ENCODE peak calls at places on chromosomes 1 and 21, in ten cellular contexts. One of them, this sample, is unnamed.
A peak's percentile ranks its signal among the peaks of the same experiment; 100 is the strongest.

GRCh38 chr1:172154571-172154970 is 265.9 kb upstream of the C1orf105 start:
- ATAC-seq in left cardiac atrium: peak; percentile 55
- ATAC-seq in left lung: peak; percentile 62
- ATAC-seq in CD8-positive, alpha-beta T cell: peak; percentile 48
- ATAC-seq in heart right ventricle: peak; percentile 61
- ATAC-seq in central memory CD8-positive, alpha-beta T cell: peak; percentile 40
- ATAC-seq in T-helper 17 cell: peak; percentile 55
- ATAC-seq in IMR-90: peak; percentile 96
- ATAC-seq in stimulated activated naive B cell treated with anti-CD40 and anti-IgM and Interleukin-4, amounts not matched to agents 10 μg/mL and 1 μg/mL and 100 μg/mL, for 72 hours: peak; percentile 94
- ATAC-seq in activated naive CD8-positive, alpha-beta T cell treated with anti-CD3 and anti-CD28 coated beads, Interleukin-2, amount 10 ng/mL, durations not matched to agents 7 days and 5 days: peak; percentile 88
- ATAC-seq in this sample: peak; percentile 80

GRCh38 chr1:219733511-219733910 is 120.6 kb upstream of the ZC3H11B start:
- ATAC-seq in CD8-positive, alpha-beta T cell: no peak
- ATAC-seq in heart right ventricle: no peak
- ATAC-seq in left cardiac atrium: no peak
- ATAC-seq in central memory CD8-positive, alpha-beta T cell: no peak
- ATAC-seq in left lung: no peak
- ATAC-seq in IMR-90: no peak
- ATAC-seq in T-helper 17 cell: no peak
- ATAC-seq in activated naive CD8-positive, alpha-beta T cell treated with anti-CD3 and anti-CD28 coated beads, Interleukin-2, amount 10 ng/mL, durations not matched to agents 7 days and 5 days: no peak
- ATAC-seq in stimulated activated naive B cell treated with anti-CD40 and anti-IgM and Interleukin-4, amounts not matched to agents 10 μg/mL and 1 μg/mL and 100 μg/mL, for 72 hours: no peak
- ATAC-seq in this sample: no peak

GRCh38 chr1:6935379-6936307 is 150.4 kb downstream of the CAMTA1 start:
- ATAC-seq in IMR-90: no peak
- ATAC-seq in activated naive CD8-positive, alpha-beta T cell treated with anti-CD3 and anti-CD28 coated beads, Interleukin-2, amount 10 ng/mL, durations not matched to agents 7 days and 5 days: no peak
- ATAC-seq in central memory CD8-positive, alpha-beta T cell: no peak
- ATAC-seq in T-helper 17 cell: no peak
- ATAC-seq in left cardiac atrium: peak; percentile 71
- ATAC-seq in heart right ventricle: peak; percentile 33
- ATAC-seq in stimulated activated naive B cell treated with anti-CD40 and anti-IgM and Interleukin-4, amounts not matched to agents 10 μg/mL and 1 μg/mL and 100 μg/mL, for 72 hours: no peak
- ATAC-seq in left lung: no peak
- ATAC-seq in CD8-positive, alpha-beta T cell: no peak
- ATAC-seq in this sample: no peak

GRCh38 chr1:100799954-100800612 is 80.5 kb downstream of the VCAM1 start:
- ATAC-seq in central memory CD8-positive, alpha-beta T cell: no peak
- ATAC-seq in left cardiac atrium: no peak
- ATAC-seq in IMR-90: peak; percentile 89
- ATAC-seq in activated naive CD8-positive, alpha-beta T cell treated with anti-CD3 and anti-CD28 coated beads, Interleukin-2, amount 10 ng/mL, durations not matched to agents 7 days and 5 days: no peak
- ATAC-seq in stimulated activated naive B cell treated with anti-CD40 and anti-IgM and Interleukin-4, amounts not matched to agents 10 μg/mL and 1 μg/mL and 100 μg/mL, for 72 hours: no peak
- ATAC-seq in CD8-positive, alpha-beta T cell: no peak
- ATAC-seq in left lung: peak; percentile 19
- ATAC-seq in T-helper 17 cell: no peak
- ATAC-seq in heart right ventricle: no peak
- ATAC-seq in this sample: no peak

GRCh38 chr21:34695434-34695833 is 26.6 kb downstream of the CLIC6 start:
- ATAC-seq in CD8-positive, alpha-beta T cell: no peak
- ATAC-seq in heart right ventricle: no peak
- ATAC-seq in IMR-90: no peak
- ATAC-seq in left cardiac atrium: no peak
- ATAC-seq in left lung: no peak
- ATAC-seq in central memory CD8-positive, alpha-beta T cell: no peak
- ATAC-seq in stimulated activated naive B cell treated with anti-CD40 and anti-IgM and Interleukin-4, amounts not matched to agents 10 μg/mL and 1 μg/mL and 100 μg/mL, for 72 hours: peak; percentile 73
- ATAC-seq in T-helper 17 cell: no peak
- ATAC-seq in activated naive CD8-positive, alpha-beta T cell treated with anti-CD3 and anti-CD28 coated beads, Interleukin-2, amount 10 ng/mL, durations not matched to agents 7 days and 5 days: no peak
- ATAC-seq in this sample: peak; percentile 77

GRCh38 chr1:83087851-83088250 is 911.1 kb downstream of the TTLL7 start:
- ATAC-seq in T-helper 17 cell: no peak
- ATAC-seq in left lung: no peak
- ATAC-seq in central memory CD8-positive, alpha-beta T cell: no peak
- ATAC-seq in CD8-positive, alpha-beta T cell: no peak
- ATAC-seq in heart right ventricle: no peak
- ATAC-seq in activated naive CD8-positive, alpha-beta T cell treated with anti-CD3 and anti-CD28 coated beads, Interleukin-2, amount 10 ng/mL, durations not matched to agents 7 days and 5 days: no peak
- ATAC-seq in left cardiac atrium: no peak
- ATAC-seq in stimulated activated naive B cell treated with anti-CD40 and anti-IgM and Interleukin-4, amounts not matched to agents 10 μg/mL and 1 μg/mL and 100 μg/mL, for 72 hours: no peak
- ATAC-seq in IMR-90: no peak
- ATAC-seq in this sample: no peak

GRCh38 chr1:8206397-8206796 is 111.5 kb upstream of the SLC45A1 start:
- ATAC-seq in heart right ventricle: no peak
- ATAC-seq in CD8-positive, alpha-beta T cell: no peak
- ATAC-seq in left cardiac atrium: no peak
- ATAC-seq in IMR-90: no peak
- ATAC-seq in left lung: no peak
- ATAC-seq in stimulated activated naive B cell treated with anti-CD40 and anti-IgM and Interleukin-4, amounts not matched to agents 10 μg/mL and 1 μg/mL and 100 μg/mL, for 72 hours: no peak
- ATAC-seq in T-helper 17 cell: no peak
- ATAC-seq in activated naive CD8-positive, alpha-beta T cell treated with anti-CD3 and anti-CD28 coated beads, Interleukin-2, amount 10 ng/mL, durations not matched to agents 7 days and 5 days: no peak
- ATAC-seq in central memory CD8-positive, alpha-beta T cell: no peak
- ATAC-seq in this sample: no peak

GRCh38 chr21:34690041-34690792 is 21.4 kb downstream of the CLIC6 start:
- ATAC-seq in central memory CD8-positive, alpha-beta T cell: no peak
- ATAC-seq in left lung: peak; percentile 55
- ATAC-seq in activated naive CD8-positive, alpha-beta T cell treated with anti-CD3 and anti-CD28 coated beads, Interleukin-2, amount 10 ng/mL, durations not matched to agents 7 days and 5 days: no peak
- ATAC-seq in heart right ventricle: peak; percentile 46
- ATAC-seq in stimulated activated naive B cell treated with anti-CD40 and anti-IgM and Interleukin-4, amounts not matched to agents 10 μg/mL and 1 μg/mL and 100 μg/mL, for 72 hours: no peak
- ATAC-seq in IMR-90: no peak
- ATAC-seq in CD8-positive, alpha-beta T cell: no peak
- ATAC-seq in left cardiac atrium: no peak
- ATAC-seq in T-helper 17 cell: no peak
- ATAC-seq in this sample: no peak

GRCh38 chr1:117182271-117182670 is 28.5 kb downstream of the VTCN1 start:
- ATAC-seq in IMR-90: no peak
- ATAC-seq in activated naive CD8-positive, alpha-beta T cell treated with anti-CD3 and anti-CD28 coated beads, Interleukin-2, amount 10 ng/mL, durations not matched to agents 7 days and 5 days: no peak
- ATAC-seq in T-helper 17 cell: no peak
- ATAC-seq in heart right ventricle: no peak
- ATAC-seq in left lung: no peak
- ATAC-seq in central memory CD8-positive, alpha-beta T cell: no peak
- ATAC-seq in stimulated activated naive B cell treated with anti-CD40 and anti-IgM and Interleukin-4, amounts not matched to agents 10 μg/mL and 1 μg/mL and 100 μg/mL, for 72 hours: no peak
- ATAC-seq in left cardiac atrium: no peak
- ATAC-seq in CD8-positive, alpha-beta T cell: no peak
- ATAC-seq in this sample: no peak

GRCh38 chr1:29004288-29004687 is 89.9 kb downstream of the EPB41 start:
- ATAC-seq in T-helper 17 cell: no peak
- ATAC-seq in activated naive CD8-positive, alpha-beta T cell treated with anti-CD3 and anti-CD28 coated beads, Interleukin-2, amount 10 ng/mL, durations not matched to agents 7 days and 5 days: no peak
- ATAC-seq in left lung: no peak
- ATAC-seq in stimulated activated naive B cell treated with anti-CD40 and anti-IgM and Interleukin-4, amounts not matched to agents 10 μg/mL and 1 μg/mL and 100 μg/mL, for 72 hours: no peak
- ATAC-seq in left cardiac atrium: no peak
- ATAC-seq in central memory CD8-positive, alpha-beta T cell: no peak
- ATAC-seq in heart right ventricle: no peak
- ATAC-seq in IMR-90: no peak
- ATAC-seq in CD8-positive, alpha-beta T cell: no peak
- ATAC-seq in this sample: no peak

GRCh38 chr1:37845049-37845646 is 14.2 kb downstream of the MTF1 start:
- ATAC-seq in central memory CD8-positive, alpha-beta T cell: no peak
- ATAC-seq in activated naive CD8-positive, alpha-beta T cell treated with anti-CD3 and anti-CD28 coated beads, Interleukin-2, amount 10 ng/mL, durations not matched to agents 7 days and 5 days: no peak
- ATAC-seq in left lung: no peak
- ATAC-seq in heart right ventricle: no peak
- ATAC-seq in left cardiac atrium: no peak
- ATAC-seq in T-helper 17 cell: no peak
- ATAC-seq in CD8-positive, alpha-beta T cell: no peak
- ATAC-seq in stimulated activated naive B cell treated with anti-CD40 and anti-IgM and Interleukin-4, amounts not matched to agents 10 μg/mL and 1 μg/mL and 100 μg/mL, for 72 hours: no peak
- ATAC-seq in IMR-90: no peak
- ATAC-seq in this sample: no peak